ENCODE peak calls at places on chromosomes 2 and 18, in four cellular contexts. K is nephron progenitor cell, W is fibroblast of mammary gland, D is dermis microvascular lymphatic vessel endothelial cell. H is an unnamed sample.

GRCh38 chr2:107728586-107728985 is 98.1 kb upstream of the RGPD4 start:
- DNase-seq in K (no peak), W (peak), D (no peak), H (no peak)

GRCh38 chr2:203759692-203760365 is 53.4 kb downstream of the CD28 start:
- DNase-seq in K (no peak), W (peak), D (no peak), H (no peak)

GRCh38 chr2:105361132-105361889 is 24.0 kb downstream of the C2orf49 start:
- DNase-seq in K (no peak), W (no peak), D (no peak), H (no peak)

GRCh38 chr2:98647636-98648035 is 39.2 kb downstream of the UNC50 start:
- DNase-seq in K (no peak), W (peak), D (no peak), H (no peak)

GRCh38 chr2:174039551-174040416 is 74.6 kb upstream of the SP3 start:
- DNase-seq in K (peak), W (peak), D (peak), H (peak)

GRCh38 chr2:12510070-12510469 is 206.7 kb upstream of the TRIB2 start:
- DNase-seq in K (no peak), W (no peak), D (no peak), H (no peak)

GRCh38 chr18:79597176-79598045 is 82.2 kb upstream of the CTDP1 start:
- DNase-seq in K (peak), W (no peak), D (no peak), H (no peak)

GRCh38 chr2:235639387-235639786 is 145.5 kb downstream of the AGAP1 start:
- DNase-seq in K (no peak), W (peak), D (peak), H (no peak)

GRCh38 chr2:218886461-218886947 is 5.9 kb downstream of the WNT10A start:
- DNase-seq in K (no peak), W (no peak), D (no peak), H (peak)

GRCh38 chr18:46678785-46679404 is 21.9 kb upstream of the LOXHD1 start:
- DNase-seq in K (no peak), W (no peak), D (no peak), H (no peak)

GRCh38 chr2:218278531-218279360 is 8.4 kb downstream of the PNKD start:
- DNase-seq in K (no peak), W (no peak), D (no peak), H (no peak)

GRCh38 chr2:238518127-238518827 is 91.5 kb downstream of the ASB1 start:
- DNase-seq in K (no peak), W (peak), D (no peak), H (no peak)

GRCh38 chr2:113203901-113204519 is 30.2 kb downstream of the PSD4 start:
- DNase-seq in K (peak), W (peak), D (peak), H (peak)

GRCh38 chr18:302097-302496 is 34.2 kb upstream of the THOC1 start:
- DNase-seq in K (no peak), W (no peak), D (no peak), H (no peak)

GRCh38 chr2:98709530-98709929 is 21.4 kb downstream of the MGAT4A start:
- DNase-seq in K (no peak), W (no peak), D (peak), H (no peak)

GRCh38 chr18:8283901-8284585 is 325.2 kb upstream of the RAB12 start:
- DNase-seq in K (no peak), W (peak), D (peak), H (no peak)

GRCh38 chr18:63965716-63966330 is 4.1 kb upstream of the SERPINB8 start:
- DNase-seq in K (no peak), W (no peak), D (no peak), H (no peak)

GRCh38 chr2:142100967-142101366 is 29.8 kb downstream of the LRP1B start:
- DNase-seq in K (no peak), W (no peak), D (no peak), H (no peak)

GRCh38 chr18:50924372-50924771 is 43.5 kb upstream of the ELAC1 start:
- DNase-seq in K (no peak), W (no peak), D (no peak), H (no peak)

GRCh38 chr18:9701604-9702324 is 6.3 kb upstream of the RAB31 start:
- DNase-seq in K (no peak), W (no peak), D (peak), H (no peak)

GRCh38 chr2:32172870-32173269 is 7.2 kb downstream of the SLC30A6 start:
- DNase-seq in K (no peak), W (no peak), D (no peak), H (no peak)

GRCh38 chr2:234003972-234004617 is 46.4 kb upstream of the SPP2 start:
- DNase-seq in K (no peak), W (peak), D (no peak), H (peak)

GRCh38 chr18:2083691-2084090 is 487.6 kb downstream of the METTL4 start:
- DNase-seq in K (no peak), W (no peak), D (no peak), H (no peak)

GRCh38 chr2:230356084-230356483 is 29.1 kb downstream of the SP140L start:
- DNase-seq in K (no peak), W (peak), D (no peak), H (no peak)

GRCh38 chr2:55843096-55843991 is 80.2 kb downstream of the EFEMP1 start:
- DNase-seq in K (peak), W (peak), D (no peak), H (no peak)

GRCh38 chr2:145546091-145546490 is 1026.2 kb upstream of the ZEB2 start:
- DNase-seq in K (no peak), W (peak), D (no peak), H (no peak)

GRCh38 chr2:59083075-59083792 is 842.1 kb upstream of the FANCL start:
- DNase-seq in K (no peak), W (no peak), D (no peak), H (no peak)

GRCh38 chr18:7856733-7857132 is 289.6 kb downstream of the PTPRM start:
- DNase-seq in K (no peak), W (no peak), D (no peak), H (no peak)

GRCh38 chr2:45964226-45964841 is 312.9 kb downstream of the PRKCE start:
- DNase-seq in K (no peak), W (peak), D (peak), H (no peak)